ENCODE peak calls at places on chromosomes 1 and 21, in eight cellular contexts. X, D, Y, Z, O, K, G and P are unnamed samples.

GRCh38 chr1:220336391-220337065 is 64.3 kb upstream of the RAB3GAP2 start:
- DNase-seq in X (no peak), D (no peak), Y (no peak), Z (no peak), O (no peak), K (no peak), G (no peak), P (no peak)

GRCh38 chr1:160779662-160780397 is 16.1 kb upstream of the LY9 start:
- DNase-seq in X (peak; percentile 66), D (no peak), Y (no peak), Z (no peak), O (peak; percentile 12), K (peak; percentile 51), G (peak; percentile 60), P (peak; percentile 82)

GRCh38 chr1:46667782-46668760 is at the start of gene ATPAF1:
- DNase-seq in X (peak; percentile 67), D (peak; percentile 62), Y (peak; percentile 30), Z (peak; percentile 51), O (no peak), K (peak; percentile 83), G (peak; percentile 60), P (peak; percentile 91)

GRCh38 chr1:43522776-43523480 is 7.8 kb upstream of the PTPRF start:
- DNase-seq in X (no peak), D (no peak), Y (no peak), Z (no peak), O (no peak), K (no peak), G (peak; percentile 77), P (no peak)

GRCh38 chr1:198893763-198894444 is 255.1 kb downstream of the PTPRC start:
- DNase-seq in X (no peak), D (no peak), Y (no peak), Z (no peak), O (no peak), K (no peak), G (no peak), P (no peak)

GRCh38 chr1:228465571-228466146 is 21.5 kb upstream of the RNF187 start:
- DNase-seq in X (no peak), D (peak; percentile 33), Y (no peak), Z (no peak), O (peak; percentile 29), K (peak; percentile 49), G (no peak), P (no peak)

GRCh38 chr1:230568008-230568407 is 74.3 kb upstream of the COG2 start:
- DNase-seq in X (no peak), D (no peak), Y (no peak), Z (no peak), O (no peak), K (no peak), G (peak; percentile 62), P (peak; percentile 62)

GRCh38 chr1:27887215-27888035 is 15.1 kb downstream of the THEMIS2 start:
- DNase-seq in X (peak; percentile 58), D (peak; percentile 58), Y (no peak), Z (no peak), O (peak; percentile 73), K (peak; percentile 58), G (no peak), P (no peak)

GRCh38 chr1:225981714-225982113 is 17.4 kb downstream of the SDE2 start:
- DNase-seq in X (no peak), D (no peak), Y (no peak), Z (no peak), O (no peak), K (no peak), G (no peak), P (no peak)

GRCh38 chr21:32414579-32415358 is 2.3 kb downstream of the EVA1C start:
- DNase-seq in X (no peak), D (no peak), Y (no peak), Z (no peak), O (no peak), K (peak; percentile 19), G (no peak), P (no peak)

GRCh38 chr21:24988941-24989340 is 618.3 kb downstream of the MRPL39 start:
- DNase-seq in X (no peak), D (no peak), Y (no peak), Z (no peak), O (no peak), K (no peak), G (no peak), P (no peak)

GRCh38 chr1:88327391-88328267 is 356.4 kb upstream of the PKN2 start:
- DNase-seq in X (no peak), D (no peak), Y (no peak), Z (no peak), O (no peak), K (peak; percentile 4), G (no peak), P (no peak)

GRCh38 chr21:46128983-46129571 is 26.3 kb downstream of the FTCD start:
- DNase-seq in X (peak; percentile 29), D (no peak), Y (no peak), Z (no peak), O (no peak), K (no peak), G (no peak), P (no peak)

GRCh38 chr21:43861716-43862115 is 3.3 kb upstream of the AGPAT3 start:
- DNase-seq in X (no peak), D (no peak), Y (no peak), Z (peak; percentile 59), O (no peak), K (no peak), G (no peak), P (no peak)

GRCh38 chr21:38277501-38278111 is 20.8 kb downstream of the KCNJ15 start:
- DNase-seq in X (no peak), D (no peak), Y (no peak), Z (no peak), O (peak; percentile 11), K (peak; percentile 63), G (no peak), P (no peak)

GRCh38 chr1:55580845-55581332 is 365.7 kb upstream of the USP24 start:
- DNase-seq in X (no peak), D (no peak), Y (no peak), Z (no peak), O (no peak), K (no peak), G (no peak), P (no peak)

GRCh38 chr1:226974544-226975258 is 34.6 kb downstream of the COQ8A start:
- DNase-seq in X (no peak), D (no peak), Y (no peak), Z (no peak), O (no peak), K (peak; percentile 3), G (peak; percentile 90), P (peak; percentile 17)

GRCh38 chr1:167452483-167452882 is 65.8 kb downstream of the CD247 start:
- DNase-seq in X (no peak), D (no peak), Y (no peak), Z (no peak), O (no peak), K (no peak), G (no peak), P (no peak)

GRCh38 chr1:25562101-25562927 is 18.9 kb downstream of the LDLRAP1 start:
- DNase-seq in X (peak; percentile 94), D (peak; percentile 52), Y (peak; percentile 60), Z (no peak), O (peak; percentile 34), K (peak; percentile 92), G (no peak), P (no peak)

GRCh38 chr1:156591181-156591431 is 470 bp upstream of the NAXE start:
- DNase-seq in X (no peak), D (no peak), Y (no peak), Z (no peak), O (no peak), K (peak; percentile 19), G (no peak), P (no peak)

GRCh38 chr1:106937104-106937503 is 119.4 kb upstream of the PRMT6 start:
- DNase-seq in X (no peak), D (no peak), Y (no peak), Z (no peak), O (no peak), K (peak; percentile 13), G (no peak), P (no peak)

GRCh38 chr1:177800386-177801058 is 169.3 kb downstream of the SEC16B start:
- DNase-seq in X (no peak), D (no peak), Y (no peak), Z (peak; percentile 60), O (no peak), K (no peak), G (no peak), P (no peak)

GRCh38 chr1:223887724-223888428 is 42.1 kb upstream of the TP53BP2 start:
- DNase-seq in X (no peak), D (no peak), Y (no peak), Z (no peak), O (no peak), K (no peak), G (no peak), P (no peak)

GRCh38 chr1:15786581-15786980 is 20.9 kb downstream of the UQCRHL start:
- DNase-seq in X (no peak), D (no peak), Y (no peak), Z (no peak), O (no peak), K (no peak), G (no peak), P (no peak)